ENCODE peak calls at places on chromosome 17, in eight cellular contexts. One of them, this sample, is unnamed.

GRCh38 chr17:39634384-39634871 is 2.5 kb upstream of the STARD3 start:
- DNase-seq in activated CD4-positive, alpha-beta T cell treated with anti-CD3 and anti-CD28 coated beads, Interleukin-2, amount 10 ng/mL, durations not matched to agents 7 days and 5 days: peak
- DNase-seq in progenitor cell of endocrine pancreas: no peak
- DNase-seq in brain microvascular endothelial cell: peak
- DNase-seq in RCC 7860: peak
- DNase-seq in psoas muscle: no peak
- DNase-seq in stimulated activated CD4-positive, alpha-beta T cell treated with anti-CD3 and anti-CD28 coated beads, TNF-alpha, amount 100 ng/mL, for 4 hours: no peak
- DNase-seq in left cardiac atrium: no peak
- DNase-seq in this sample: peak

GRCh38 chr17:46964315-46965265 is 14.5 kb downstream of the RPRML start:
- DNase-seq in brain microvascular endothelial cell: peak
- DNase-seq in RCC 7860: no peak
- DNase-seq in activated CD4-positive, alpha-beta T cell treated with anti-CD3 and anti-CD28 coated beads, Interleukin-2, amount 10 ng/mL, durations not matched to agents 7 days and 5 days: peak
- DNase-seq in psoas muscle: no peak
- DNase-seq in progenitor cell of endocrine pancreas: no peak
- DNase-seq in left cardiac atrium: no peak
- DNase-seq in stimulated activated CD4-positive, alpha-beta T cell treated with anti-CD3 and anti-CD28 coated beads, TNF-alpha, amount 100 ng/mL, for 4 hours: no peak
- DNase-seq in this sample: peak

GRCh38 chr17:71921726-71922320 is 199.0 kb upstream of the SOX9 start:
- DNase-seq in left cardiac atrium: no peak
- DNase-seq in stimulated activated CD4-positive, alpha-beta T cell treated with anti-CD3 and anti-CD28 coated beads, TNF-alpha, amount 100 ng/mL, for 4 hours: no peak
- DNase-seq in progenitor cell of endocrine pancreas: no peak
- DNase-seq in RCC 7860: peak
- DNase-seq in brain microvascular endothelial cell: no peak
- DNase-seq in psoas muscle: no peak
- DNase-seq in activated CD4-positive, alpha-beta T cell treated with anti-CD3 and anti-CD28 coated beads, Interleukin-2, amount 10 ng/mL, durations not matched to agents 7 days and 5 days: no peak
- DNase-seq in this sample: peak

GRCh38 chr17:81371910-81372760 is 23.1 kb upstream of the BAHCC1 start:
- DNase-seq in psoas muscle: peak
- DNase-seq in RCC 7860: peak
- DNase-seq in brain microvascular endothelial cell: no peak
- DNase-seq in stimulated activated CD4-positive, alpha-beta T cell treated with anti-CD3 and anti-CD28 coated beads, TNF-alpha, amount 100 ng/mL, for 4 hours: no peak
- DNase-seq in activated CD4-positive, alpha-beta T cell treated with anti-CD3 and anti-CD28 coated beads, Interleukin-2, amount 10 ng/mL, durations not matched to agents 7 days and 5 days: no peak
- DNase-seq in progenitor cell of endocrine pancreas: no peak
- DNase-seq in left cardiac atrium: peak
- DNase-seq in this sample: peak

GRCh38 chr17:7043544-7044268 is at the start of gene SLC16A11:
- DNase-seq in RCC 7860: no peak
- DNase-seq in brain microvascular endothelial cell: no peak
- DNase-seq in left cardiac atrium: peak
- DNase-seq in stimulated activated CD4-positive, alpha-beta T cell treated with anti-CD3 and anti-CD28 coated beads, TNF-alpha, amount 100 ng/mL, for 4 hours: no peak
- DNase-seq in progenitor cell of endocrine pancreas: peak
- DNase-seq in psoas muscle: peak
- DNase-seq in activated CD4-positive, alpha-beta T cell treated with anti-CD3 and anti-CD28 coated beads, Interleukin-2, amount 10 ng/mL, durations not matched to agents 7 days and 5 days: peak
- DNase-seq in this sample: no peak

GRCh38 chr17:37017355-37017754 is 68.6 kb downstream of the AATF start:
- DNase-seq in progenitor cell of endocrine pancreas: no peak
- DNase-seq in psoas muscle: no peak
- DNase-seq in RCC 7860: no peak
- DNase-seq in stimulated activated CD4-positive, alpha-beta T cell treated with anti-CD3 and anti-CD28 coated beads, TNF-alpha, amount 100 ng/mL, for 4 hours: no peak
- DNase-seq in left cardiac atrium: no peak
- DNase-seq in activated CD4-positive, alpha-beta T cell treated with anti-CD3 and anti-CD28 coated beads, Interleukin-2, amount 10 ng/mL, durations not matched to agents 7 days and 5 days: no peak
- DNase-seq in brain microvascular endothelial cell: no peak
- DNase-seq in this sample: no peak

GRCh38 chr17:68381076-68381900 is 76.0 kb downstream of the WIPI1 start:
- DNase-seq in progenitor cell of endocrine pancreas: no peak
- DNase-seq in brain microvascular endothelial cell: peak
- DNase-seq in psoas muscle: peak
- DNase-seq in left cardiac atrium: peak
- DNase-seq in activated CD4-positive, alpha-beta T cell treated with anti-CD3 and anti-CD28 coated beads, Interleukin-2, amount 10 ng/mL, durations not matched to agents 7 days and 5 days: no peak
- DNase-seq in RCC 7860: peak
- DNase-seq in stimulated activated CD4-positive, alpha-beta T cell treated with anti-CD3 and anti-CD28 coated beads, TNF-alpha, amount 100 ng/mL, for 4 hours: no peak
- DNase-seq in this sample: peak

GRCh38 chr17:82983510-82984248 is 95.7 kb upstream of the METRNL start:
- DNase-seq in progenitor cell of endocrine pancreas: no peak
- DNase-seq in left cardiac atrium: no peak
- DNase-seq in stimulated activated CD4-positive, alpha-beta T cell treated with anti-CD3 and anti-CD28 coated beads, TNF-alpha, amount 100 ng/mL, for 4 hours: no peak
- DNase-seq in RCC 7860: no peak
- DNase-seq in activated CD4-positive, alpha-beta T cell treated with anti-CD3 and anti-CD28 coated beads, Interleukin-2, amount 10 ng/mL, durations not matched to agents 7 days and 5 days: peak
- DNase-seq in psoas muscle: no peak
- DNase-seq in brain microvascular endothelial cell: no peak
- DNase-seq in this sample: no peak

GRCh38 chr17:78184311-78184710 is 2.5 kb downstream of the TK1 start:
- DNase-seq in progenitor cell of endocrine pancreas: no peak
- DNase-seq in psoas muscle: no peak
- DNase-seq in brain microvascular endothelial cell: no peak
- DNase-seq in activated CD4-positive, alpha-beta T cell treated with anti-CD3 and anti-CD28 coated beads, Interleukin-2, amount 10 ng/mL, durations not matched to agents 7 days and 5 days: no peak
- DNase-seq in left cardiac atrium: no peak
- DNase-seq in stimulated activated CD4-positive, alpha-beta T cell treated with anti-CD3 and anti-CD28 coated beads, TNF-alpha, amount 100 ng/mL, for 4 hours: no peak
- DNase-seq in RCC 7860: no peak
- DNase-seq in this sample: no peak

GRCh38 chr17:67239597-67239996 is 5.4 kb downstream of the HELZ start:
- DNase-seq in RCC 7860: peak
- DNase-seq in psoas muscle: no peak
- DNase-seq in brain microvascular endothelial cell: peak
- DNase-seq in stimulated activated CD4-positive, alpha-beta T cell treated with anti-CD3 and anti-CD28 coated beads, TNF-alpha, amount 100 ng/mL, for 4 hours: no peak
- DNase-seq in activated CD4-positive, alpha-beta T cell treated with anti-CD3 and anti-CD28 coated beads, Interleukin-2, amount 10 ng/mL, durations not matched to agents 7 days and 5 days: no peak
- DNase-seq in left cardiac atrium: no peak
- DNase-seq in progenitor cell of endocrine pancreas: no peak
- DNase-seq in this sample: peak

GRCh38 chr17:51217946-51218345 is 41.9 kb downstream of the MBTD1 start:
- DNase-seq in progenitor cell of endocrine pancreas: no peak
- DNase-seq in activated CD4-positive, alpha-beta T cell treated with anti-CD3 and anti-CD28 coated beads, Interleukin-2, amount 10 ng/mL, durations not matched to agents 7 days and 5 days: no peak
- DNase-seq in stimulated activated CD4-positive, alpha-beta T cell treated with anti-CD3 and anti-CD28 coated beads, TNF-alpha, amount 100 ng/mL, for 4 hours: no peak
- DNase-seq in brain microvascular endothelial cell: no peak
- DNase-seq in left cardiac atrium: no peak
- DNase-seq in psoas muscle: no peak
- DNase-seq in RCC 7860: no peak
- DNase-seq in this sample: no peak

This sample was measured in amniotic epithelial cell.